ENCODE peak calls at places on chromosome 4, in four cellular contexts. One of them, this sample, is unnamed.

GRCh38 chr4:39104255-39104654 is 42.2 kb downstream of the KLHL5 start:
- DNase-seq in tibial nerve: no peak
- DNase-seq in tibial artery: no peak
- DNase-seq in ascending aorta: no peak
- DNase-seq in this sample: no peak

GRCh38 chr4:55127521-55127920 is 2.1 kb upstream of the KDR start:
- DNase-seq in tibial artery: no peak
- DNase-seq in ascending aorta: no peak
- DNase-seq in tibial nerve: no peak
- DNase-seq in this sample: no peak

GRCh38 chr4:170089274-170089742 is 448 bp downstream of the AADAT start:
- DNase-seq in tibial nerve: no peak
- DNase-seq in ascending aorta: no peak
- DNase-seq in tibial artery: no peak
- DNase-seq in this sample: no peak

GRCh38 chr4:128355301-128355700 is 67.7 kb upstream of the PGRMC2 start:
- DNase-seq in tibial nerve: no peak
- DNase-seq in tibial artery: no peak
- DNase-seq in ascending aorta: no peak
- DNase-seq in this sample: no peak

GRCh38 chr4:127162741-127163140 is 470.0 kb upstream of the INTU start:
- DNase-seq in tibial artery: no peak
- DNase-seq in ascending aorta: no peak
- DNase-seq in tibial nerve: no peak
- DNase-seq in this sample: no peak

GRCh38 chr4:186557061-186557460 is 1.7 kb upstream of the MTNR1A start:
- DNase-seq in tibial nerve: no peak
- DNase-seq in tibial artery: no peak
- DNase-seq in ascending aorta: no peak
- DNase-seq in this sample: no peak

GRCh38 chr4:7815562-7815961 is 124.1 kb downstream of the AFAP1 start:
- DNase-seq in tibial artery: no peak
- DNase-seq in tibial nerve: no peak
- DNase-seq in ascending aorta: no peak
- DNase-seq in this sample: no peak

GRCh38 chr4:74111990-74112389 is 13.0 kb upstream of the CXCL2 start:
- DNase-seq in ascending aorta: no peak
- DNase-seq in tibial nerve: no peak
- DNase-seq in tibial artery: peak; percentile 80
- DNase-seq in this sample: peak; percentile 84

GRCh38 chr4:139647952-139648351 is 17.7 kb upstream of the MGST2 start:
- DNase-seq in ascending aorta: no peak
- DNase-seq in tibial artery: no peak
- DNase-seq in tibial nerve: no peak
- DNase-seq in this sample: no peak
- H3K27ac ChIP-seq in ascending aorta: no peak overlapping the region
- H3K27ac ChIP-seq in tibial artery: no peak overlapping the region
- H3K27ac ChIP-seq in tibial nerve: no peak overlapping the region
- H3K27ac ChIP-seq in this sample: no peak overlapping the region

DNA sequence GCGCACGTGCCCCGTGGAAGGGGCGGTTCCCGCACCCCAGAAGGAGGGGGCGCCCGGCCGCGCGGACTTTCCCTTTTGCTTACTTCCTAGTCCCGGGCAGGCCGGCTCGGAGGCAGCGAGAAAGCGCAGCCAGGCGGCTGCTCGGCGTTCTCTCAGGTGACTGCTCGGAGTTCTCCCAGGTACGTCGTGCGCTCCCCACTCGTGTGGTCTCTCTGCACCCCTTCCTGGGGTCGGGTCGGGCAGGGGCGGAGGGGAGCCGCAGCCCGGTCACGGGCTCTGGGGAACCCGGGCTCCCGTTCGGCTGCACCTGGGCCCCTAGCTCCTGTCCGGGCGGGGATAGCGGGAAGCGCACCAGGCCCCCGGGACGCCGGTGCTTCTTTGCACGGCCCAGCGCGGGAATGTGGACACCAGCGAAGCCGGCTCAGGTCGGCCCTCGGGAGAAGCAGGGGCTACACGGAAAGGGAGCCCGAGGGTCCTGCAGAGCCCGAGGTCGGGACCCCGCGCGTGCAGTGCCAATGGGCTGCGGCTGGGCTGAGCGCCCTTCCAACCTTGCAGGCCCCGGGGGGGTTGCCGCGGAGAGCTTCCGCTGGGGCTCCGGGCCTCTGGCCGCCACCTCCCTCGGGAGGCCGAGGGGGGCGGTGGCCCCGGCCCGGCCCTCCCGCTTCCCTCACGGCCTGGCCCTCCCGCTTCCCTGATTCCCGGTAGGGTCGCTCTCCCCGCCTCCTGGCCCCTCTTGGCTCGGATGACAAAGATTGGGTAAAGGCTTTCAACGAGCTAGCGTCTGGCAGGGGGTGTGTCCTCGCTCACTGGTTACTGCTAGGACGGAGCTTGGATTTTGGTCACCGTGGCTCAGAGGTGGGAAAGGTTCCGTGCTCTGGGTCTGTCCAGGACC is at the start of gene TLR2:
- DNase-seq in ascending aorta: peak; percentile 22
- DNase-seq in tibial nerve: peak; percentile 46
- DNase-seq in tibial artery: peak; percentile 88
- DNase-seq in this sample: peak; percentile 85
- H3K9me3 ChIP-seq in ascending aorta: peaks cover 13% of the 10 kb centered on the region
- H3K9me3 ChIP-seq in tibial nerve: no peaks in the 10 kb centered on the region
- H3K9me3 ChIP-seq in tibial artery: no peaks in the 10 kb centered on the region
- H3K9me3 ChIP-seq in this sample: peaks cover 6% of the 10 kb centered on the region

GRCh38 chr4:28075557-28075956 is 1214.9 kb downstream of the STIM2 start:
- DNase-seq in tibial nerve: no peak
- DNase-seq in ascending aorta: no peak
- DNase-seq in tibial artery: no peak
- DNase-seq in this sample: no peak

GRCh38 chr4:28073860-28074555 is 1213.4 kb downstream of the STIM2 start:
- DNase-seq in tibial nerve: no peak
- DNase-seq in tibial artery: no peak
- DNase-seq in ascending aorta: no peak
- DNase-seq in this sample: no peak
- H3K27ac ChIP-seq in tibial nerve: no peak overlapping the region
- H3K27ac ChIP-seq in tibial artery: no peak overlapping the region
- H3K27ac ChIP-seq in ascending aorta: no peak overlapping the region
- H3K27ac ChIP-seq in this sample: no peak overlapping the region

DNA sequence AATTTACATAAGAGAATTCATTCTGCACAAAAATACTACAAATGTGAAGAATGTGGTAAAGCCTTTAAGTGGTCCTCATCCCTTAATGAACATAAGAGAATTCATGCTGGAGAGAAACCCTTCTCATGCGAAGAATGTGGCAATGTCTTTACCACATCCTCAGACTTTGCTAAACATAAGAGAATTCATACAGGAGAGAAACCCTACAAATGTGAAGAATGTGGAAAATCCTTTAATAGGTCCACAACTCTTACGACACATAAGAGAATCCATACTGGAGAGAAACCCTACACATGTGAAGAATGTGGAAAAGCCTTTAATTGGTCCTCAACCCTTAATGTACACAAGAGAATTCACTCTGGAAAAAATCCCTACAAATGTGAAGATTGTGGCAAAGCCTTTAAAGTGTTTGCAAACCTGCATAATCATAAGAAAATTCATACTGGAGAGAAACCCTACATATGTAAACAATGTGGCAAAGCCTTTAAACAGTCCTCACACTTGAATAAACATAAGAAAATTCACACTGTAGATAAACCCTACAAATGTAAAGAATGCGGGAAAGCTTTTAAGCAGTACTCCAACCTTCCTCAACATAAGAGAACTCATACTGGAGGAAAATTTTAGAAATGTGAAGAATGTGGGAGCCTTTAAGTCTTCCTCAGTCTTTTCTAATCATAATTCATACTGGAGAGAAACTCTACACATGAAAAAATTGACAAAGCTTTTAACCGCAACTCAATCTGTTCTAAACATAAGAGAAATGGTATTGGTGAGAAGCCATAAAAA is 37.4 kb downstream of the ZNF718 start:
- DNase-seq in ascending aorta: no peak
- DNase-seq in tibial artery: no peak
- DNase-seq in tibial nerve: no peak
- DNase-seq in this sample: no peak
- H3K9me3 ChIP-seq in ascending aorta: peaks cover 100% of the 10 kb centered on the region
- H3K9me3 ChIP-seq in tibial artery: peaks cover 19% of the 10 kb centered on the region
- H3K9me3 ChIP-seq in tibial nerve: peaks cover 25% of the 10 kb centered on the region
- H3K9me3 ChIP-seq in this sample: peaks cover 45% of the 10 kb centered on the region

DNA sequence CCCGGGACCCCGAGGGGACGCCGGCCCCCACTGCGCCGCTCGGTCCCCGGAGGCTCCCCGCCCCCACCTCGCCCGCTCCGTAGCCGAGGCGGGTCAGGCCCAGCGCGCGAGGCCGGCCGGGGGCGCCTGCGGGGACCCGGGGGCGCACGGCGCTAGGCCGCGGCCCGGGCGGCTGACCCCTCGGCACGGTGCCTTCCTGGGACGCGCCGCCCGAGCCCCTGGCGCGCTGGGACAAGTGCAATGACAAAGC is 1.2 kb downstream of the IRF2 start:
- DNase-seq in ascending aorta: no peak
- DNase-seq in tibial nerve: no peak
- DNase-seq in tibial artery: no peak
- DNase-seq in this sample: no peak
- H3K27ac ChIP-seq in ascending aorta: peak overlapping the region; percentile 93
- H3K27ac ChIP-seq in tibial nerve: peak overlapping the region; percentile 100
- H3K27ac ChIP-seq in tibial artery: peak overlapping the region; percentile 96
- H3K27ac ChIP-seq in this sample: peak overlapping the region; percentile 99

DNA sequence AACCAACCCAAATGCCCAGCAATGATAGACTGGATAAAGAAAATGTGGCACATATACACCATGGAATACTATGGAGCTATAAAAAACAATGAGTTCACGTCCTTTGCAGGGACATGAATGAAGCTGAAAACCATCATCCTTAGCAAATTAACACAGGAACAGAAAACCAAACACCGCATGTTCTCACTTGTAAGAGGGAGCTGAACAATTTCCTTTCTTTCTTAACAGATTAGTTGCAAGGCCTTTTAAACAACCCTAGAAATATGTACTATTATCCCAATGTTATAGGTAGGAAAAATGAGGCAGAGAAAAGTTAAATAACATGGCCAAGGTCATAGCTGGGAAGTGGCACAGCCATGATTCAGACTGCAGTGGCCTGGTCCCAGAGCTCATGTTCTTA is 5.8 kb upstream of the OCIAD2 start:
- DNase-seq in ascending aorta: no peak
- DNase-seq in tibial nerve: no peak
- DNase-seq in tibial artery: no peak
- DNase-seq in this sample: no peak
- H3K9me3 ChIP-seq in ascending aorta: no peaks in the 10 kb centered on the region
- H3K9me3 ChIP-seq in tibial nerve: no peaks in the 10 kb centered on the region
- H3K9me3 ChIP-seq in tibial artery: no peaks in the 10 kb centered on the region
- H3K9me3 ChIP-seq in this sample: no peaks in the 10 kb centered on the region

GRCh38 chr4:80422727-80423404 is 87.3 kb downstream of the CFAP299 start:
- DNase-seq in ascending aorta: no peak
- DNase-seq in tibial artery: no peak
- DNase-seq in tibial nerve: no peak
- DNase-seq in this sample: no peak
- H3K27ac ChIP-seq in ascending aorta: no peak overlapping the region
- H3K27ac ChIP-seq in tibial artery: no peak overlapping the region
- H3K27ac ChIP-seq in tibial nerve: no peak overlapping the region
- H3K27ac ChIP-seq in this sample: no peak overlapping the region

DNA sequence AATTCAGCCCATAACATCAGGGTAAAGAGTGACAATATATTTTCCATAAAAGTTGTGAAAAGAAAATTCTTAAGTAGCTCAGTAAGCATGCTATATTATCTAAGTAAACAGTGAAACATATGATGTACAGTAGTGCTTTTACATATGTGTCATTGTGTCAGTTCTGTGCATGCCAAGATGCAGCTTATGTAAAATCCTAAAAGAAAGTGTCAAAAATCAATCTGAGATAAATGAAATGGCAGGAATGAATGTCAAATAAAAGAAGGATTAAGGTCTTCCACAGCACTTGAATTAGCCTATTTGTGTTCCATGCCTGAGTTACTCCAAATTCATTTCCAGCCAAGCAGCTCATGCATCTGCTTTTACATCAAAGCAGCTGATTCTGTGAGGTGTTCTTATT is 452.7 kb upstream of the HS3ST1 start:
- DNase-seq in tibial artery: no peak
- DNase-seq in tibial nerve: no peak
- DNase-seq in ascending aorta: no peak
- DNase-seq in this sample: no peak
- H3K9me3 ChIP-seq in tibial artery: no peaks in the 10 kb centered on the region
- H3K9me3 ChIP-seq in tibial nerve: no peaks in the 10 kb centered on the region
- H3K9me3 ChIP-seq in ascending aorta: no peaks in the 10 kb centered on the region
- H3K9me3 ChIP-seq in this sample: no peaks in the 10 kb centered on the region

DNA sequence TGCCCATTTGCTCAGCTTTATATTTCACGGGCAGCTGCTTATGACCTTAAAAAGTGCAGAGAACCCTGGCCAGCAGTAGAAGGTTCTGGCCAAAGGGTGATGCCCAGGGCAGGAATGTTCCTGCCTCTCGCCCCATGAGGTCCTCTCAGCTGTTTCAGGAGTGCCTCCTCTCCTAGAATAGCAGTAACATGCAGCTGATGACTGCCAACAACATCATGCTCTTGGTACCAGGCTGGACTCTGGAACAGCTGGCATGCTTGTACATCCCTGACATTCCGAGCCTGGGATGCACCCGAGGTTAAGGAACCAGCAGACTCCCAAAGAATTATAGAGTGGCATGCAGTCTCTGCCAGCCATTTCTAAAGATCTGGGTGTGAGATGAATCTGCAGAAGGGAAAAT is 11.7 kb upstream of the TENM3 start:
- DNase-seq in tibial artery: no peak
- DNase-seq in tibial nerve: no peak
- DNase-seq in ascending aorta: no peak
- DNase-seq in this sample: no peak
- H3K27ac ChIP-seq in tibial artery: no peak overlapping the region
- H3K27ac ChIP-seq in tibial nerve: no peak overlapping the region
- H3K27ac ChIP-seq in ascending aorta: no peak overlapping the region
- H3K27ac ChIP-seq in this sample: no peak overlapping the region

GRCh38 chr4:11597506-11597905 is 168.8 kb upstream of the HS3ST1 start:
- DNase-seq in tibial nerve: no peak
- DNase-seq in tibial artery: no peak
- DNase-seq in ascending aorta: no peak
- DNase-seq in this sample: no peak
- H3K9me3 ChIP-seq in tibial nerve: no peaks in the 10 kb centered on the region
- H3K9me3 ChIP-seq in tibial artery: no peaks in the 10 kb centered on the region
- H3K9me3 ChIP-seq in ascending aorta: no peaks in the 10 kb centered on the region
- H3K9me3 ChIP-seq in this sample: no peaks in the 10 kb centered on the region

This sample was measured in lung.